ENCODE peak calls at places on chromosomes 7 and 10, in four cellular contexts. V, D, C and B are unnamed samples.

GRCh38 chr7:1458676-1459511 is at the start of gene MICALL2:
- DNase-seq in V (no peak), D (peak), C (peak), B (peak)

GRCh38 chr10:69043931-69044531 is 43.9 kb upstream of the SRGN start:
- DNase-seq in V (no peak), D (no peak), C (no peak), B (no peak)

GRCh38 chr10:91652364-91652763 is 19.5 kb upstream of the PPP1R3C start:
- DNase-seq in V (no peak), D (no peak), C (no peak), B (no peak)

GRCh38 chr10:89476150-89476549 is 59.2 kb downstream of the SLC16A12 start:
- DNase-seq in V (no peak), D (no peak), C (no peak), B (no peak)

GRCh38 chr7:31918706-31919393 is 151.4 kb downstream of the PDE1C start:
- DNase-seq in V (no peak), D (no peak), C (no peak), B (no peak)

GRCh38 chr7:29075621-29076020 is 70.7 kb downstream of the CPVL start:
- DNase-seq in V (no peak), D (no peak), C (no peak), B (no peak)

GRCh38 chr10:14674376-14675050 is 100.2 kb downstream of the FAM107B start:
- DNase-seq in V (no peak), D (no peak), C (no peak), B (no peak)

GRCh38 chr10:6607778-6608177 is 27.7 kb upstream of the PRKCQ start:
- DNase-seq in V (no peak), D (no peak), C (no peak), B (no peak)

GRCh38 chr7:124937076-124937475 is 7.5 kb upstream of the POT1 start:
- DNase-seq in V (no peak), D (no peak), C (no peak), B (no peak)

GRCh38 chr10:84156768-84157167 is 16.8 kb upstream of the GPR15LG start:
- DNase-seq in V (no peak), D (peak), C (peak), B (no peak)

GRCh38 chr7:32415936-32416335 is 74.2 kb downstream of the LSM5 start:
- DNase-seq in V (no peak), D (no peak), C (no peak), B (no peak)

GRCh38 chr10:78579995-78580394 is 488.8 kb upstream of the ZMIZ1 start:
- DNase-seq in V (peak), D (no peak), C (no peak), B (peak)

GRCh38 chr10:380313-380955 is 245.2 kb downstream of the ZMYND11 start:
- DNase-seq in V (no peak), D (no peak), C (no peak), B (no peak)

GRCh38 chr10:94214497-94214896 is 148.2 kb downstream of the NOC3L start:
- DNase-seq in V (no peak), D (no peak), C (no peak), B (no peak)

GRCh38 chr10:49257159-49257558 is 41.8 kb upstream of the C10orf71 start:
- DNase-seq in V (no peak), D (no peak), C (no peak), B (no peak)

GRCh38 chr7:17968791-17969715 is 28.8 kb upstream of the SNX13 start:
- DNase-seq in V (no peak), D (no peak), C (no peak), B (no peak)